ENCODE peak calls at places on chromosomes 4 and X, in ten cellular contexts. J, K, Z, U, H, O, D, G, T and Y are unnamed samples.

GRCh38 chr4:2432991-2433530 is 14.3 kb downstream of the CFAP99 start:
- DNase-seq in O (no peak), J (no peak), H (no peak), T (no peak), Z (peak; percentile 71), K (no peak), U (no peak), D (peak; percentile 59), G (no peak), Y (peak; percentile 64)

GRCh38 chr4:143514432-143514831 is 930 bp downstream of the SMARCA5 start:
- DNase-seq in O (peak; percentile 11), U (peak; percentile 90), H (no peak), K (peak; percentile 50), D (peak; percentile 80), G (peak; percentile 66), T (peak; percentile 28), J (peak; percentile 51), Z (peak; percentile 28), Y (peak; percentile 74)

GRCh38 chrX:40148439-40149285 is 50.9 kb upstream of the BCOR start:
- DNase-seq in U (peak; percentile 62), J (peak; percentile 43), Z (no peak), K (peak; percentile 45), O (no peak), G (no peak), H (no peak), T (no peak), D (peak; percentile 87), Y (no peak)

GRCh38 chrX:98548550-98548949 is 1664.8 kb downstream of the RPA4 start:
- DNase-seq in G (no peak), D (peak; percentile 57), H (no peak), U (peak; percentile 15), O (no peak), Z (no peak), K (no peak), T (no peak), J (no peak), Y (no peak)

GRCh38 chrX:56796641-56797395 is 67.8 kb downstream of the NBDY start:
- DNase-seq in O (no peak), D (no peak), U (no peak), J (no peak), H (peak; percentile 19), T (no peak), K (no peak), G (no peak), Z (no peak), Y (no peak)

GRCh38 chr4:113406723-113407016 is 354.9 kb downstream of the CAMK2D start:
- DNase-seq in U (no peak), T (peak; percentile 33), D (no peak), G (no peak), Z (no peak), J (no peak), K (no peak), H (no peak), O (no peak), Y (no peak)

GRCh38 chrX:109327271-109327670 is 154.6 kb downstream of the GUCY2F start:
- DNase-seq in H (no peak), D (no peak), G (no peak), Z (no peak), U (no peak), J (no peak), T (no peak), O (no peak), K (no peak), Y (no peak)

GRCh38 chr4:86326399-86326798 is 33.5 kb downstream of the MAPK10 start:
- DNase-seq in O (no peak), T (no peak), J (no peak), Z (no peak), G (no peak), U (no peak), D (no peak), K (no peak), H (no peak), Y (no peak)

GRCh38 chrX:129115104-129115503 is 408.2 kb downstream of the SMARCA1 start:
- DNase-seq in J (peak; percentile 57), G (no peak), O (peak; percentile 11), K (peak; percentile 60), Z (no peak), U (peak; percentile 72), D (peak; percentile 88), T (peak; percentile 28), H (no peak), Y (no peak)

GRCh38 chr4:89226665-89227572 is 80.7 kb downstream of the GPRIN3 start:
- DNase-seq in G (peak; percentile 77), T (peak; percentile 83), U (peak; percentile 86), O (peak; percentile 37), J (peak; percentile 83), H (no peak), D (peak; percentile 95), Z (peak; percentile 47), K (peak; percentile 82), Y (peak; percentile 72)

GRCh38 chr4:294732-295131 is 10.5 kb downstream of the ZNF732 start:
- DNase-seq in O (no peak), G (no peak), U (no peak), K (no peak), H (no peak), T (no peak), Z (no peak), J (no peak), D (no peak), Y (no peak)

GRCh38 chr4:20532871-20533870 is 167.1 kb upstream of the PACRGL start:
- DNase-seq in T (no peak), H (no peak), J (no peak), D (no peak), O (no peak), K (no peak), G (no peak), Z (no peak), U (no peak), Y (no peak)

GRCh38 chr4:91092398-91092955 is 965.3 kb downstream of the CCSER1 start:
- DNase-seq in T (peak; percentile 73), K (no peak), O (no peak), Z (no peak), H (no peak), J (no peak), D (no peak), U (no peak), G (no peak), Y (no peak)
- TF ChIP-seq CTCF in T (no peak), K (no peak), O (no peak), Z (no peak), H (peak; percentile 31), J (no peak), D (no peak), U (peak; percentile 8), G (no peak), Y (no peak)

GRCh38 chrX:53678667-53679066 is 7.9 kb downstream of the HUWE1 start:
- DNase-seq in Z (no peak), D (no peak), U (peak; percentile 12), K (no peak), G (no peak), J (no peak), O (no peak), T (peak; percentile 11), H (no peak), Y (no peak)
- TF ChIP-seq CTCF in Z (peak; percentile 13), D (peak; percentile 65), U (peak; percentile 28), K (peak; percentile 41), G (no peak), J (no peak), O (no peak), T (peak; percentile 21), H (peak; percentile 39), Y (peak; percentile 40)

GRCh38 chr4:41602113-41602512 is 64.2 kb downstream of the LIMCH1 start:
- DNase-seq in G (no peak), H (no peak), T (no peak), K (no peak), D (no peak), J (no peak), O (no peak), U (no peak), Z (no peak), Y (no peak)
- TF ChIP-seq CTCF in G (no peak), H (no peak), T (no peak), K (no peak), D (no peak), J (no peak), O (no peak), U (no peak), Z (no peak), Y (no peak)

DNA sequence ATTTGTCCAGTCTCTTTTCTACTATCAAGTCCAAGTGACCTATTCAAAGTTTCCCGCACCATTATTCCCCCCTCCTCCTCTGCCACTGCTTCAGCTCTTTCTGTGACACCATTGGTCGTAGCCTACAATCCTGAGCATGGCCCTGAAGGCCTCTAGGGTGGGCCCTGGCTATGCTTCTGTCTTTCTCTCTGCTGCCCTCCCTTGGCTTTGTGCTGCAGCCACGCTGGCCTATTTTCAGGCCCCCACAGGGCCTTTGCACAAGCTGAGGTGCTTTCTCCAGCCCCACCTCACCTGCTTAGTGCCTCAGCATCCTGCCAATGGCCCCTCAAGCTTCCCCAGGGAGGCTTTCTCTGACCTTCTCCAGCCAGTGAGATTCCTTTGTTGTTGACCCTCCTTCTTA is 156.5 kb downstream of the NHS start:
- DNase-seq in K (no peak), O (no peak), J (no peak), H (no peak), D (no peak), G (no peak), Z (no peak), U (no peak), T (no peak), Y (no peak)
- TF ChIP-seq CTCF in K (peak; percentile 35), O (no peak), J (no peak), H (no peak), D (peak; percentile 50), G (no peak), Z (no peak), U (no peak), T (no peak), Y (no peak)

GRCh38 chr4:85318415-85318814 is 156.5 kb upstream of the ARHGAP24 start:
- DNase-seq in Z (no peak), T (peak; percentile 89), J (no peak), O (no peak), K (no peak), U (no peak), H (no peak), G (no peak), D (no peak), Y (no peak)
- TF ChIP-seq CTCF in Z (no peak), T (no peak), J (no peak), O (no peak), K (no peak), U (no peak), H (no peak), G (peak; percentile 19), D (peak; percentile 28), Y (no peak)